ENCODE peak calls at places on chromosomes 12 and 14, in six cellular contexts. O is DND-41, Z is H1, F is IMR-90, H is fibroblast of lung, K is astrocyte. D is an unnamed sample.
A peak's percentile ranks its signal among the peaks of the same experiment; 100 is the strongest.

GRCh38 chr12:13687633-13688032 is 293.8 kb downstream of the GRIN2B start:
- DNase-seq in K (no peak), F (no peak), Z (no peak), O (no peak), H (no peak), D (no peak)

GRCh38 chr12:27013606-27014084 is 539 bp downstream of the TM7SF3 start:
- DNase-seq in H (peak; percentile 48), K (peak; percentile 20), Z (no peak), O (no peak), F (peak; percentile 47), D (peak; percentile 55)

GRCh38 chr14:29453045-29453444 is 474.6 kb downstream of the PRKD1 start:
- DNase-seq in F (no peak), O (no peak), K (no peak), Z (no peak), H (no peak), D (no peak)

GRCh38 chr14:103422981-103423600 is 37.9 kb downstream of the MARK3 start:
- DNase-seq in Z (no peak), K (peak; percentile 90), H (peak; percentile 53), O (no peak), F (peak; percentile 77), D (no peak)

GRCh38 chr12:106251636-106252035 is 3.8 kb upstream of the CKAP4 start:
- DNase-seq in H (no peak), Z (peak; percentile 39), K (peak; percentile 18), F (peak; percentile 56), O (no peak), D (no peak)

GRCh38 chr12:116381744-116382455 is 104.4 kb upstream of the MED13L start:
- DNase-seq in F (peak; percentile 98), Z (peak; percentile 65), H (peak; percentile 93), K (peak; percentile 98), O (no peak), D (peak; percentile 89)

GRCh38 chr14:79842270-79842669 is 369.0 kb downstream of the DIO2 start:
- DNase-seq in K (peak; percentile 89), O (no peak), F (peak; percentile 92), H (peak; percentile 53), Z (no peak), D (no peak)

GRCh38 chr12:6347367-6348338 is 5.8 kb upstream of the TNFRSF1A start:
- DNase-seq in F (peak; percentile 64), Z (no peak), O (peak; percentile 53), H (peak; percentile 91), K (peak; percentile 68), D (peak; percentile 89)

GRCh38 chr12:76379261-76379660 is 31.0 kb upstream of the BBS10 start:
- DNase-seq in Z (no peak), K (no peak), O (no peak), H (no peak), F (no peak), D (no peak)

GRCh38 chr14:80212025-80212402 is 710 bp upstream of the DIO2 start:
- DNase-seq in Z (no peak), H (peak; percentile 72), K (peak; percentile 90), F (peak; percentile 67), O (no peak), D (peak; percentile 31)

GRCh38 chr14:98931911-98932310 is 340.1 kb downstream of the BCL11B start:
- DNase-seq in F (no peak), Z (no peak), H (no peak), K (no peak), O (peak; percentile 88), D (no peak)

GRCh38 chr12:120249875-120250795 is 15.4 kb downstream of the PXN start:
- DNase-seq in Z (no peak), F (no peak), H (no peak), K (no peak), O (no peak), D (peak; percentile 53)

GRCh38 chr14:51449666-51450061 is 202.0 kb upstream of the FRMD6 start:
- DNase-seq in Z (no peak), K (no peak), H (no peak), F (no peak), O (no peak), D (no peak)

GRCh38 chr12:80316141-80316700 is 127.8 kb upstream of the PTPRQ start:
- DNase-seq in K (no peak), O (no peak), Z (no peak), H (peak; percentile 3), F (no peak), D (no peak)

GRCh38 chr14:56414231-56414630 is 165.4 kb upstream of the TMEM260 start:
- DNase-seq in F (no peak), K (no peak), O (peak; percentile 20), H (no peak), Z (no peak), D (peak; percentile 20)

GRCh38 chr12:47717046-47717442 is 8.2 kb downstream of the ENDOU start:
- DNase-seq in Z (no peak), K (no peak), F (no peak), H (peak; percentile 12), O (peak; percentile 2), D (no peak)

GRCh38 chr12:113862570-113863454 is 103.3 kb downstream of the RBM19 start:
- DNase-seq in H (peak; percentile 87), K (peak; percentile 93), Z (no peak), O (peak; percentile 55), F (peak; percentile 94), D (peak; percentile 77)

GRCh38 chr12:27220057-27220987 is 23.8 kb upstream of the STK38L start:
- DNase-seq in Z (no peak), K (peak; percentile 14), H (peak; percentile 27), O (no peak), F (peak; percentile 28), D (no peak)

GRCh38 chr12:20367731-20368652 is at the start of gene PDE3A:
- DNase-seq in Z (peak; percentile 75), F (peak; percentile 73), O (no peak), H (peak; percentile 84), K (peak; percentile 81), D (peak; percentile 92)

GRCh38 chr14:64734990-64735389 is 30.8 kb downstream of the PLEKHG3 start:
- DNase-seq in H (no peak), K (no peak), O (no peak), F (no peak), Z (no peak), D (no peak)

GRCh38 chr12:69583203-69583602 is 2.1 kb upstream of the CCT2 start:
- DNase-seq in Z (no peak), O (no peak), H (no peak), K (no peak), F (no peak), D (no peak)

GRCh38 chr12:79635676-79636075 is 55.1 kb downstream of the PAWR start:
- DNase-seq in K (no peak), H (peak; percentile 26), O (no peak), F (peak; percentile 9), Z (no peak), D (no peak)

GRCh38 chr12:15268927-15269552 is 47.8 kb upstream of the RERG start:
- DNase-seq in O (peak; percentile 53), Z (no peak), H (peak; percentile 87), K (peak; percentile 43), F (peak; percentile 58), D (peak; percentile 61)

GRCh38 chr14:34713681-34714319 is 593 bp downstream of the CFL2 start:
- DNase-seq in Z (no peak), F (peak; percentile 84), K (peak; percentile 83), O (peak; percentile 32), H (peak; percentile 78), D (peak; percentile 70)

DNA sequence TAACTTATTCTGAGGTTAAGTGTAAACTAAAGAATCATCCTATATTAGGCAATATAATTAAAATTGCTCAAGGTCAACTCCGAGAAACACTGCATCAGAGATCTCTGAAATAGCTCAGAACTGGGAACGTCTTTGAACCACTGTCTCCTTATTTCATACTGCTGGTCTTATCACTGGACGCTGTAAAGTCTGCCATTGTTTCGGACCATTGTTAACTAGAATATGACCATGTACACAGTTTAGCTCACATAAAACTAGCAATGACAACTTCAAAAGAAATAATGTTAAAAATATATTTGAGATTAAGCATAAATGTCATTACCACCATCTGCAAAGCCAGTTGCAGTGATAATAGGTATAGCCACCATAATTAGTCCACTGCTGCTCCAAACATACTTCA is 2.9 kb downstream of the ABCD2 start:
- DNase-seq in Z (no peak), F (no peak), H (no peak), K (no peak), O (no peak), D (no peak)
- H3K4me2 ChIP-seq in Z (no peak overlapping the region), F (no peak overlapping the region), H (no peak overlapping the region), K (no peak overlapping the region), O (no peak overlapping the region), D (no peak overlapping the region)

GRCh38 chr14:68369289-68369925 is 423.5 kb downstream of the ZFP36L1 start:
- DNase-seq in O (no peak), Z (no peak), F (no peak), H (no peak), K (no peak), D (no peak)
- H3K27ac ChIP-seq in O (no peak overlapping the region), Z (no peak overlapping the region), F (no peak overlapping the region), H (no peak overlapping the region), K (no peak overlapping the region), D (no peak overlapping the region)

GRCh38 chr14:76314521-76314951 is 61.4 kb upstream of the ESRRB start:
- DNase-seq in H (no peak), F (no peak), O (no peak), Z (peak; percentile 51), K (no peak), D (no peak)
- H3K4me2 ChIP-seq in H (no peak overlapping the region), F (no peak overlapping the region), O (no peak overlapping the region), Z (peak overlapping the region; percentile 53), K (no peak overlapping the region), D (no peak overlapping the region)

GRCh38 chr14:104994988-104995387 is 9.4 kb downstream of the CLBA1 start:
- DNase-seq in F (no peak), K (no peak), H (no peak), O (no peak), Z (no peak), D (no peak)

GRCh38 chr14:104996032-104996431 is 10.4 kb downstream of the CLBA1 start:
- DNase-seq in K (no peak), Z (no peak), O (no peak), F (no peak), H (no peak), D (no peak)

GRCh38 chr14:104998801-104999200 is 13.2 kb downstream of the CLBA1 start:
- DNase-seq in F (no peak), Z (no peak), K (no peak), H (no peak), O (no peak), D (no peak)

GRCh38 chr14:104993808-104994591 is 8.4 kb downstream of the CLBA1 start:
- DNase-seq in H (no peak), F (no peak), K (no peak), O (no peak), Z (no peak), D (no peak)

GRCh38 chr14:104996483-104996882 is 10.9 kb downstream of the CLBA1 start:
- DNase-seq in K (no peak), Z (no peak), F (no peak), O (no peak), H (no peak), D (no peak)
- H3K27ac ChIP-seq in K (no peak overlapping the region), Z (no peak overlapping the region), F (no peak overlapping the region), O (no peak overlapping the region), H (no peak overlapping the region), D (no peak overlapping the region)